ENCODE peak calls at places on chromosomes 3 and 15, in four cellular contexts. C is A549, K is GM12878, B is HepG2. D is an unnamed sample.

GRCh38 chr15:55742927-55743614 is at the start of gene PRTG:
- DNase-seq in B (peak), C (peak), K (no peak), D (peak)

GRCh38 chr15:48499978-48500377 is 145.5 kb downstream of the FBN1 start:
- DNase-seq in B (no peak), C (no peak), K (no peak), D (no peak)

GRCh38 chr3:169998668-169999131 is 32.1 kb downstream of the SEC62 start:
- DNase-seq in B (peak), C (peak), K (no peak), D (no peak)

GRCh38 chr15:72306211-72306785 is 13.7 kb downstream of the CELF6 start:
- DNase-seq in K (no peak), C (peak), B (no peak), D (peak)

GRCh38 chr3:35665390-35666055 is 26.2 kb downstream of the ARPP21 start:
- DNase-seq in B (no peak), C (no peak), K (no peak), D (no peak)

GRCh38 chr3:44030690-44031344 is 210.9 kb upstream of the TOPAZ1 start:
- DNase-seq in K (no peak), C (no peak), B (no peak), D (no peak)

GRCh38 chr3:123478314-123478713 is 29.4 kb upstream of the ADCY5 start:
- DNase-seq in B (no peak), K (no peak), C (no peak), D (no peak)

GRCh38 chr3:81728766-81729544 is 32.5 kb downstream of the GBE1 start:
- DNase-seq in B (no peak), C (no peak), K (no peak), D (no peak)

GRCh38 chr3:5210926-5211325 is 23.4 kb downstream of the EDEM1 start:
- DNase-seq in K (no peak), B (no peak), C (no peak), D (no peak)

GRCh38 chr3:1380926-1381646 is 288.3 kb downstream of the CNTN6 start:
- DNase-seq in B (no peak), K (no peak), C (no peak), D (no peak)

GRCh38 chr15:41979493-41980266 is 7.3 kb upstream of the EHD4 start:
- DNase-seq in K (no peak), B (no peak), C (no peak), D (no peak)

DNA sequence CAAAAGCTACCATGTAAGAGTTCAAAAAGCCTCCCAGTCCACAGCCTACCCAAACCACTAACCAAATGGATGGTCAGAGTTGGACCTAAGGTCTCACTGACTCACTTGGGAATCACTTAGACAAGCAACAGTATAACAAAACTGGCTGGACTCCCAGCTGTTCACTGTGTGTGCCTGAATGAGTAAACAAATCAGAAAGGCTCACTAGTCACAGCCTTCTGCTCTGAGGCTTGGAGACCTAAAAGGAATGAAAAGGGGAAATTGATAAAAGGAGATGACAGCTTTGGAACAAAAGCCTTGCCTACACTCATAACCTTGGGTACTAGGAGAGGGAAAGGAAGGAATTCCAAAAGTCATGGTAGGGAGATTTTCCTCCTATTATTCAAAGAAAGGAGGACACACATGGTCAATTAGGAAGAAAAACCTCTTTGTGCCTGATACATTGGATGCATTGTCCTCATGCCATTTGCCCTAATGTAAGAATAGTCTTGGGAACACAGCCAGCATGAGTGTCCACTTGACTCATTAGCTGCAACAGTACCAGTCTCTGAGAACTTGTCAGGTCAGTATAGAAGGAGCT is 92.3 kb downstream of the FRMD5 start:
- DNase-seq in C (peak), K (no peak), B (peak), D (no peak)
- TF ChIP-seq PBX3 in C (no peak), K (no peak), B (no peak), D (peak)

GRCh38 chr3:130517541-130517940 is 564 bp downstream of the COL6A6 start:
- DNase-seq in K (no peak), C (peak), B (no peak), D (peak)

GRCh38 chr3:130514671-130515070 is 2.3 kb upstream of the COL6A6 start:
- DNase-seq in K (no peak), B (no peak), C (no peak), D (no peak)

GRCh38 chr3:130522399-130522798 is 5.4 kb downstream of the COL6A6 start:
- DNase-seq in C (no peak), K (no peak), B (no peak), D (no peak)

GRCh38 chr3:130515755-130516154 is 1.2 kb upstream of the COL6A6 start:
- DNase-seq in K (no peak), C (no peak), B (no peak), D (no peak)

GRCh38 chr3:130516645-130517512 is at the start of gene COL6A6:
- DNase-seq in C (no peak), B (no peak), K (no peak), D (peak)
- TF ChIP-seq PBX3 in C (no peak), B (no peak), K (no peak), D (no peak)

GRCh38 chr3:32865364-32865763 is 47.6 kb downstream of the TRIM71 start:
- DNase-seq in K (no peak), B (peak), C (no peak), D (no peak)
- TF ChIP-seq PBX3 in K (no peak), B (no peak), C (no peak), D (no peak)

DNA sequence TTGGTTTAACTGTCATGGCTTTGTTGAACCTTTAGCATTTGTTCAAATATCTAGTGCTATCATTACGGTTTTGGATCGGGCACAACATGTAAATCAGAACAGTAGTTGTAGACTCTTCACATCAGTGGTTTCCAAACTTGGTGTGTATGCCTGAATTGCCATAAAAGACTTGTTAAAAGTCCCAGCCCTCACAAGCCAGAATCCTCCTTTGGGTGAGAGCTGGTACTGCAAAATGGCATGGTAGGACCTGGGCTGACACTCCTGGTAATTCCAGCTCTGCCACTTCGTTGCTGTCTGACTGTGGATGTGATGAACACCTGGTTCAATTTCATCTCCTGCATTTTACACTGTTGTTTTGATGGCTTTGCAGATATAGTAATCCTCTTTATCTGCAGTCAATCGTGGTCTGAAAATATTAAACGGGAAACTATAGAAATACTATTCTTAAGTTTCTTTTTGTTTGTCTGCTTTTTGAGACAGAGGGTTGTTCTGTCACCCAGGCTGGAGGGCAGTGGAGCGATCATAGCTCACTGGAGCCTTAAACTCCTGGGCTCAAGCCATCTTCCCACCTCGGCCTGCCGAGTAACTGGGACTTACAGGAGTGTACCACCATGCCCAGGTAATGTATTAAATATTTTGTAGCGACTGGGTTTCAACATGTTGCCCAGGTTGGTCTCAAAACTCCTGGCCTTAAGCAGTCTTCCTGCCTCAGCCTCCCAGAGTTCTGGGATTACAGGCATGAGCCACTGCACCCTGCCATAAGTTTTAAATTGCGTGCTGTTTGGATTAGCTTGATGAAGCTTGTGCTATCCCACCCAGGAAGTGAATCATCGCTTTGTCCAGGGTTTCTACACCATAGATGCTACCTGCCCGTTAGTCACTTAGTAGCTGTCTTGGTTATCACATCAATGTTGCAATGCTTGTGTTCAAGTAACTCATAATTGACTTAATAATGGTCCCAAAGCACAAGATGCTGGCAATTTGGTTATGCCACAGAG is 61.6 kb downstream of the RAB7A start:
- DNase-seq in C (peak), K (no peak), B (peak), D (peak)
- TF ChIP-seq PBX3 in C (no peak), K (no peak), B (no peak), D (no peak)

GRCh38 chr3:144112437-144112836 is 140.8 kb downstream of the DIPK2A start:
- DNase-seq in B (no peak), C (no peak), K (no peak), D (no peak)
- TF ChIP-seq PBX3 in B (no peak), C (no peak), K (no peak), D (no peak)

GRCh38 chr3:182450942-182451607 is 342.2 kb upstream of the ATP11B start:
- DNase-seq in B (no peak), K (no peak), C (no peak), D (no peak)

GRCh38 chr3:182451871-182452270 is 341.4 kb upstream of the ATP11B start:
- DNase-seq in C (no peak), K (no peak), B (no peak), D (no peak)

GRCh38 chr3:182460303-182460702 is 333.0 kb upstream of the ATP11B start:
- DNase-seq in C (no peak), K (no peak), B (no peak), D (no peak)

DNA sequence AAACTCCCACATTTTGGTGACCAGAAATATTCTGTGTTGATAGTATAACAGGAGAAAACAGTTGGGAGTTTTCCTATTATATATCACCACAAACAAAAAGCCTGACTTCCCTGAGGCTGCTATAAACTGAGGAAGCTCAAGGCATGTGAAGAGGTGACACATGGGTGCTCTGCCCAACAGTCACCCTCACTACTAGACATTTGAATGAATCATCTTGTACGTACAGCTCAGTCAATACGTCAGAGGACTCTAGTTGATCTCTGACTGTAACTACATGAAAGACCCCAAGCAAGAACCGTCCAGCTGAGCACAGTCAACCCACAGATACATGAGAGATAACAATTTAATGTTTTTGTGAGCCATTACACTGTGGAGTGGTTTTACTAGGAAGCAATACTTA is 338.3 kb upstream of the ATP11B start:
- DNase-seq in K (no peak), C (no peak), B (no peak), D (no peak)
- TF ChIP-seq PBX3 in K (no peak), C (no peak), B (no peak), D (no peak)

DNA sequence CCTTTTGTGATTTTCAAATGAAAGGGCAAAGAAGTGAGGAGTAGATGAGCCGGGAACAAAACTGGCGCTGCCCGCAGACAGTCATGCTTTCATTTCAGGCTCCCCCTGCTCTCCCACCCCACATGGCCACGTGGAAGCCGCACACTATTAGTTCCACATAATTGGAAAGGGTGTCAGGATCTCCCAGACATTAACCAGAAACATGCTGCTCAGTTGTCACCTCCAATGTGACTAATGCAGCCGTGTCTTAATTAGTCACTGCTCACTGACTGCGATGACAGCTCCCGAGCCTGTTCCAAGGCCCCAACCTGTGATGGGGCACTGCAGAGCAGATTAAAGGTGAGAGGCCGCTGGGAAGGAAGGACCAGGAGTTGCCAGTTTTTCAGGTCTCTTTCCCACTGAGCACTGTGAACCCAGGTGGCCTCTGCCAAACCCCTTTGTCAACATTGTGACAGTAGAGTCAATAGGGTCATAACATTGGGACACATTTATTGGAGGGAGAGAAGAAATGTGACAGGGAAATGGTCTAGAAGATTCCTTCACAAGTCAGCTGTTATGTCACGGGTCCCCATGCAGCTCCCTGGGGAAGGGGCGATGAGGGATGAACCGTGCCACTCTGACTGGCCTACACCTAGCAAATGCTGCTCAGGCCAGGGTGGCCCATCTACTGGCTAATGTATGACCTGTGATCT is 38.6 kb upstream of the SFMBT1 start:
- DNase-seq in K (no peak), B (peak), C (no peak), D (no peak)
- TF ChIP-seq PBX3 in K (no peak), B (no peak), C (no peak), D (no peak)